ENCODE peak calls at places on chromosomes 2 and 18, in five cellular contexts. One of them, this sample, is unnamed.

GRCh38 chr2:197092431-197092830 is 165.9 kb upstream of the PGAP1 start:
- DNase-seq in Kasumi-1: no peak
- DNase-seq in activated naive CD8-positive, alpha-beta T cell treated with anti-CD3 and anti-CD28 coated beads, Interleukin-2, amount 10 ng/mL, durations not matched to agents 7 days and 5 days: no peak
- DNase-seq in anterior cingulate cortex: no peak
- DNase-seq in NCI-H69: peak; percentile 75
- DNase-seq in this sample: no peak

GRCh38 chr2:189147361-189147760 is 32.2 kb downstream of the COL5A2 start:
- DNase-seq in Kasumi-1: no peak
- DNase-seq in activated naive CD8-positive, alpha-beta T cell treated with anti-CD3 and anti-CD28 coated beads, Interleukin-2, amount 10 ng/mL, durations not matched to agents 7 days and 5 days: no peak
- DNase-seq in anterior cingulate cortex: no peak
- DNase-seq in NCI-H69: no peak
- DNase-seq in this sample: no peak

GRCh38 chr2:239390546-239391285 is 10.1 kb downstream of the HDAC4 start:
- DNase-seq in Kasumi-1: no peak
- DNase-seq in activated naive CD8-positive, alpha-beta T cell treated with anti-CD3 and anti-CD28 coated beads, Interleukin-2, amount 10 ng/mL, durations not matched to agents 7 days and 5 days: peak; percentile 12
- DNase-seq in anterior cingulate cortex: no peak
- DNase-seq in NCI-H69: no peak
- DNase-seq in this sample: no peak

GRCh38 chr2:224098473-224098872 is 59.4 kb upstream of the SERPINE2 start:
- DNase-seq in Kasumi-1: no peak
- DNase-seq in activated naive CD8-positive, alpha-beta T cell treated with anti-CD3 and anti-CD28 coated beads, Interleukin-2, amount 10 ng/mL, durations not matched to agents 7 days and 5 days: no peak
- DNase-seq in anterior cingulate cortex: no peak
- DNase-seq in NCI-H69: no peak
- DNase-seq in this sample: no peak

GRCh38 chr2:178731300-178731699 is 75.9 kb downstream of the TTN start:
- DNase-seq in Kasumi-1: no peak
- DNase-seq in activated naive CD8-positive, alpha-beta T cell treated with anti-CD3 and anti-CD28 coated beads, Interleukin-2, amount 10 ng/mL, durations not matched to agents 7 days and 5 days: no peak
- DNase-seq in anterior cingulate cortex: no peak
- DNase-seq in NCI-H69: no peak
- DNase-seq in this sample: no peak

GRCh38 chr2:29987141-29987540 is 65.8 kb upstream of the ALK start:
- DNase-seq in Kasumi-1: no peak
- DNase-seq in activated naive CD8-positive, alpha-beta T cell treated with anti-CD3 and anti-CD28 coated beads, Interleukin-2, amount 10 ng/mL, durations not matched to agents 7 days and 5 days: no peak
- DNase-seq in anterior cingulate cortex: no peak
- DNase-seq in NCI-H69: peak; percentile 13
- DNase-seq in this sample: no peak

GRCh38 chr2:59176737-59177136 is 935.6 kb upstream of the FANCL start:
- DNase-seq in Kasumi-1: no peak
- DNase-seq in activated naive CD8-positive, alpha-beta T cell treated with anti-CD3 and anti-CD28 coated beads, Interleukin-2, amount 10 ng/mL, durations not matched to agents 7 days and 5 days: no peak
- DNase-seq in anterior cingulate cortex: no peak
- DNase-seq in NCI-H69: peak; percentile 15
- DNase-seq in this sample: no peak

GRCh38 chr18:51427012-51427411 is 229.5 kb upstream of the MEX3C start:
- DNase-seq in Kasumi-1: no peak
- DNase-seq in activated naive CD8-positive, alpha-beta T cell treated with anti-CD3 and anti-CD28 coated beads, Interleukin-2, amount 10 ng/mL, durations not matched to agents 7 days and 5 days: no peak
- DNase-seq in anterior cingulate cortex: no peak
- DNase-seq in NCI-H69: no peak
- DNase-seq in this sample: no peak

GRCh38 chr2:41194235-41194634 is 742.3 kb upstream of the SLC8A1 start:
- DNase-seq in Kasumi-1: no peak
- DNase-seq in activated naive CD8-positive, alpha-beta T cell treated with anti-CD3 and anti-CD28 coated beads, Interleukin-2, amount 10 ng/mL, durations not matched to agents 7 days and 5 days: no peak
- DNase-seq in anterior cingulate cortex: no peak
- DNase-seq in NCI-H69: no peak
- DNase-seq in this sample: no peak

GRCh38 chr18:58105908-58106673 is 62.1 kb downstream of the NEDD4L start:
- DNase-seq in Kasumi-1: no peak
- DNase-seq in activated naive CD8-positive, alpha-beta T cell treated with anti-CD3 and anti-CD28 coated beads, Interleukin-2, amount 10 ng/mL, durations not matched to agents 7 days and 5 days: no peak
- DNase-seq in anterior cingulate cortex: no peak
- DNase-seq in NCI-H69: peak; percentile 87
- DNase-seq in this sample: no peak

GRCh38 chr2:177331446-177331997 is 61.1 kb upstream of the AGPS start:
- DNase-seq in Kasumi-1: no peak
- DNase-seq in activated naive CD8-positive, alpha-beta T cell treated with anti-CD3 and anti-CD28 coated beads, Interleukin-2, amount 10 ng/mL, durations not matched to agents 7 days and 5 days: no peak
- DNase-seq in anterior cingulate cortex: no peak
- DNase-seq in NCI-H69: no peak
- DNase-seq in this sample: no peak

GRCh38 chr2:102056079-102056581 is 64.4 kb downstream of the IL1R2 start:
- DNase-seq in Kasumi-1: no peak
- DNase-seq in activated naive CD8-positive, alpha-beta T cell treated with anti-CD3 and anti-CD28 coated beads, Interleukin-2, amount 10 ng/mL, durations not matched to agents 7 days and 5 days: no peak
- DNase-seq in anterior cingulate cortex: no peak
- DNase-seq in NCI-H69: no peak
- DNase-seq in this sample: no peak

GRCh38 chr2:148546270-148546669 is 98.3 kb upstream of the EPC2 start:
- DNase-seq in Kasumi-1: peak; percentile 93
- DNase-seq in activated naive CD8-positive, alpha-beta T cell treated with anti-CD3 and anti-CD28 coated beads, Interleukin-2, amount 10 ng/mL, durations not matched to agents 7 days and 5 days: no peak
- DNase-seq in anterior cingulate cortex: no peak
- DNase-seq in NCI-H69: no peak
- DNase-seq in this sample: no peak

GRCh38 chr2:57882895-57883515 is 163.6 kb upstream of the VRK2 start:
- DNase-seq in Kasumi-1: no peak
- DNase-seq in activated naive CD8-positive, alpha-beta T cell treated with anti-CD3 and anti-CD28 coated beads, Interleukin-2, amount 10 ng/mL, durations not matched to agents 7 days and 5 days: no peak
- DNase-seq in anterior cingulate cortex: no peak
- DNase-seq in NCI-H69: peak; percentile 65
- DNase-seq in this sample: no peak

GRCh38 chr18:10419420-10420103 is 34.9 kb upstream of the APCDD1 start:
- DNase-seq in Kasumi-1: no peak
- DNase-seq in activated naive CD8-positive, alpha-beta T cell treated with anti-CD3 and anti-CD28 coated beads, Interleukin-2, amount 10 ng/mL, durations not matched to agents 7 days and 5 days: no peak
- DNase-seq in anterior cingulate cortex: no peak
- DNase-seq in NCI-H69: no peak
- DNase-seq in this sample: no peak

GRCh38 chr2:25362049-25362563 is 20.4 kb upstream of the DNMT3A start:
- DNase-seq in Kasumi-1: peak; percentile 97
- DNase-seq in activated naive CD8-positive, alpha-beta T cell treated with anti-CD3 and anti-CD28 coated beads, Interleukin-2, amount 10 ng/mL, durations not matched to agents 7 days and 5 days: peak; percentile 97
- DNase-seq in anterior cingulate cortex: peak; percentile 88
- DNase-seq in NCI-H69: peak; percentile 90
- DNase-seq in this sample: peak; percentile 61

GRCh38 chr2:180553094-180553715 is 427.2 kb upstream of the UBE2E3 start:
- DNase-seq in Kasumi-1: no peak
- DNase-seq in activated naive CD8-positive, alpha-beta T cell treated with anti-CD3 and anti-CD28 coated beads, Interleukin-2, amount 10 ng/mL, durations not matched to agents 7 days and 5 days: no peak
- DNase-seq in anterior cingulate cortex: no peak
- DNase-seq in NCI-H69: no peak
- DNase-seq in this sample: no peak

GRCh38 chr2:173545364-173545734 is 190.7 kb downstream of the CDCA7 start:
- DNase-seq in Kasumi-1: peak; percentile 81
- DNase-seq in activated naive CD8-positive, alpha-beta T cell treated with anti-CD3 and anti-CD28 coated beads, Interleukin-2, amount 10 ng/mL, durations not matched to agents 7 days and 5 days: no peak
- DNase-seq in anterior cingulate cortex: no peak
- DNase-seq in NCI-H69: no peak
- DNase-seq in this sample: no peak

GRCh38 chr2:55111570-55112228 is 61.4 kb upstream of the RTN4 start:
- DNase-seq in Kasumi-1: peak; percentile 85
- DNase-seq in activated naive CD8-positive, alpha-beta T cell treated with anti-CD3 and anti-CD28 coated beads, Interleukin-2, amount 10 ng/mL, durations not matched to agents 7 days and 5 days: no peak
- DNase-seq in anterior cingulate cortex: peak; percentile 62
- DNase-seq in NCI-H69: peak; percentile 89
- DNase-seq in this sample: no peak

GRCh38 chr2:211487746-211488145 is 931.3 kb downstream of the CPS1 start:
- DNase-seq in Kasumi-1: no peak
- DNase-seq in activated naive CD8-positive, alpha-beta T cell treated with anti-CD3 and anti-CD28 coated beads, Interleukin-2, amount 10 ng/mL, durations not matched to agents 7 days and 5 days: no peak
- DNase-seq in anterior cingulate cortex: no peak
- DNase-seq in NCI-H69: peak; percentile 73
- DNase-seq in this sample: no peak

GRCh38 chr2:238256111-238256510 is 16.3 kb upstream of the HES6 start:
- DNase-seq in Kasumi-1: no peak
- DNase-seq in activated naive CD8-positive, alpha-beta T cell treated with anti-CD3 and anti-CD28 coated beads, Interleukin-2, amount 10 ng/mL, durations not matched to agents 7 days and 5 days: no peak
- DNase-seq in anterior cingulate cortex: no peak
- DNase-seq in NCI-H69: no peak
- DNase-seq in this sample: no peak

GRCh38 chr2:65991332-65991731 is 443.6 kb upstream of the MEIS1 start:
- DNase-seq in Kasumi-1: no peak
- DNase-seq in activated naive CD8-positive, alpha-beta T cell treated with anti-CD3 and anti-CD28 coated beads, Interleukin-2, amount 10 ng/mL, durations not matched to agents 7 days and 5 days: no peak
- DNase-seq in anterior cingulate cortex: no peak
- DNase-seq in NCI-H69: peak; percentile 91
- DNase-seq in this sample: no peak

GRCh38 chr2:236863729-236864126 is 222.0 kb upstream of the COPS8 start:
- DNase-seq in Kasumi-1: no peak
- DNase-seq in activated naive CD8-positive, alpha-beta T cell treated with anti-CD3 and anti-CD28 coated beads, Interleukin-2, amount 10 ng/mL, durations not matched to agents 7 days and 5 days: no peak
- DNase-seq in anterior cingulate cortex: no peak
- DNase-seq in NCI-H69: no peak
- DNase-seq in this sample: no peak

GRCh38 chr2:48900321-48901014 is 144.9 kb upstream of the LHCGR start:
- DNase-seq in Kasumi-1: no peak
- DNase-seq in activated naive CD8-positive, alpha-beta T cell treated with anti-CD3 and anti-CD28 coated beads, Interleukin-2, amount 10 ng/mL, durations not matched to agents 7 days and 5 days: no peak
- DNase-seq in anterior cingulate cortex: peak; percentile 65
- DNase-seq in NCI-H69: no peak
- DNase-seq in this sample: peak; percentile 37

GRCh38 chr2:98875081-98875728 is 60.8 kb downstream of the CRACDL start:
- DNase-seq in Kasumi-1: no peak
- DNase-seq in activated naive CD8-positive, alpha-beta T cell treated with anti-CD3 and anti-CD28 coated beads, Interleukin-2, amount 10 ng/mL, durations not matched to agents 7 days and 5 days: no peak
- DNase-seq in anterior cingulate cortex: no peak
- DNase-seq in NCI-H69: peak; percentile 32
- DNase-seq in this sample: no peak

GRCh38 chr2:131104487-131105155 is 515 bp upstream of the PLEKHB2 start:
- DNase-seq in Kasumi-1: peak; percentile 92
- DNase-seq in activated naive CD8-positive, alpha-beta T cell treated with anti-CD3 and anti-CD28 coated beads, Interleukin-2, amount 10 ng/mL, durations not matched to agents 7 days and 5 days: no peak
- DNase-seq in anterior cingulate cortex: no peak
- DNase-seq in NCI-H69: peak; percentile 85
- DNase-seq in this sample: peak; percentile 60

GRCh38 chr2:230356084-230356483 is 29.1 kb downstream of the SP140L start:
- DNase-seq in Kasumi-1: no peak
- DNase-seq in activated naive CD8-positive, alpha-beta T cell treated with anti-CD3 and anti-CD28 coated beads, Interleukin-2, amount 10 ng/mL, durations not matched to agents 7 days and 5 days: no peak
- DNase-seq in anterior cingulate cortex: no peak
- DNase-seq in NCI-H69: no peak
- DNase-seq in this sample: no peak

GRCh38 chr18:4352746-4353522 is 102.2 kb downstream of the DLGAP1 start:
- DNase-seq in Kasumi-1: no peak
- DNase-seq in activated naive CD8-positive, alpha-beta T cell treated with anti-CD3 and anti-CD28 coated beads, Interleukin-2, amount 10 ng/mL, durations not matched to agents 7 days and 5 days: no peak
- DNase-seq in anterior cingulate cortex: no peak
- DNase-seq in NCI-H69: peak; percentile 92
- DNase-seq in this sample: no peak

GRCh38 chr18:46156124-46156745 is 52.0 kb downstream of the HAUS1 start:
- DNase-seq in Kasumi-1: no peak
- DNase-seq in activated naive CD8-positive, alpha-beta T cell treated with anti-CD3 and anti-CD28 coated beads, Interleukin-2, amount 10 ng/mL, durations not matched to agents 7 days and 5 days: peak; percentile 60
- DNase-seq in anterior cingulate cortex: no peak
- DNase-seq in NCI-H69: no peak
- DNase-seq in this sample: no peak

GRCh38 chr2:162711832-162712540 is 126.6 kb downstream of the KCNH7 start:
- DNase-seq in Kasumi-1: no peak
- DNase-seq in activated naive CD8-positive, alpha-beta T cell treated with anti-CD3 and anti-CD28 coated beads, Interleukin-2, amount 10 ng/mL, durations not matched to agents 7 days and 5 days: no peak
- DNase-seq in anterior cingulate cortex: no peak
- DNase-seq in NCI-H69: peak; percentile 40
- DNase-seq in this sample: no peak

GRCh38 chr2:175363719-175364118 is 182.2 kb upstream of the ATP5MC3 start:
- DNase-seq in Kasumi-1: no peak
- DNase-seq in activated naive CD8-positive, alpha-beta T cell treated with anti-CD3 and anti-CD28 coated beads, Interleukin-2, amount 10 ng/mL, durations not matched to agents 7 days and 5 days: no peak
- DNase-seq in anterior cingulate cortex: no peak
- DNase-seq in NCI-H69: peak; percentile 96
- DNase-seq in this sample: no peak

GRCh38 chr18:41038071-41038470 is 917.0 kb upstream of the PIK3C3 start:
- DNase-seq in Kasumi-1: no peak
- DNase-seq in activated naive CD8-positive, alpha-beta T cell treated with anti-CD3 and anti-CD28 coated beads, Interleukin-2, amount 10 ng/mL, durations not matched to agents 7 days and 5 days: no peak
- DNase-seq in anterior cingulate cortex: no peak
- DNase-seq in NCI-H69: no peak
- DNase-seq in this sample: no peak

GRCh38 chr2:11370377-11371098 is 26.1 kb upstream of the ROCK2 start:
- DNase-seq in Kasumi-1: no peak
- DNase-seq in activated naive CD8-positive, alpha-beta T cell treated with anti-CD3 and anti-CD28 coated beads, Interleukin-2, amount 10 ng/mL, durations not matched to agents 7 days and 5 days: no peak
- DNase-seq in anterior cingulate cortex: no peak
- DNase-seq in NCI-H69: peak; percentile 16
- DNase-seq in this sample: no peak

GRCh38 chr2:61247204-61247812 is 85.3 kb downstream of the C2orf74 start:
- DNase-seq in Kasumi-1: no peak
- DNase-seq in activated naive CD8-positive, alpha-beta T cell treated with anti-CD3 and anti-CD28 coated beads, Interleukin-2, amount 10 ng/mL, durations not matched to agents 7 days and 5 days: no peak
- DNase-seq in anterior cingulate cortex: no peak
- DNase-seq in NCI-H69: no peak
- DNase-seq in this sample: no peak

GRCh38 chr2:102485151-102485769 is 12.2 kb downstream of the SLC9A4 start:
- DNase-seq in Kasumi-1: no peak
- DNase-seq in activated naive CD8-positive, alpha-beta T cell treated with anti-CD3 and anti-CD28 coated beads, Interleukin-2, amount 10 ng/mL, durations not matched to agents 7 days and 5 days: no peak
- DNase-seq in anterior cingulate cortex: no peak
- DNase-seq in NCI-H69: no peak
- DNase-seq in this sample: no peak

GRCh38 chr2:43169091-43169936 is 57.1 kb downstream of the ZFP36L2 start:
- DNase-seq in Kasumi-1: peak; percentile 81
- DNase-seq in activated naive CD8-positive, alpha-beta T cell treated with anti-CD3 and anti-CD28 coated beads, Interleukin-2, amount 10 ng/mL, durations not matched to agents 7 days and 5 days: peak; percentile 63
- DNase-seq in anterior cingulate cortex: no peak
- DNase-seq in NCI-H69: no peak
- DNase-seq in this sample: no peak

GRCh38 chr2:150279673-150280072 is 207.8 kb downstream of the RND3 start:
- DNase-seq in Kasumi-1: no peak
- DNase-seq in activated naive CD8-positive, alpha-beta T cell treated with anti-CD3 and anti-CD28 coated beads, Interleukin-2, amount 10 ng/mL, durations not matched to agents 7 days and 5 days: no peak
- DNase-seq in anterior cingulate cortex: no peak
- DNase-seq in NCI-H69: no peak
- DNase-seq in this sample: no peak

GRCh38 chr18:48193521-48194251 is 215.5 kb downstream of the ZBTB7C start:
- DNase-seq in Kasumi-1: no peak
- DNase-seq in activated naive CD8-positive, alpha-beta T cell treated with anti-CD3 and anti-CD28 coated beads, Interleukin-2, amount 10 ng/mL, durations not matched to agents 7 days and 5 days: no peak
- DNase-seq in anterior cingulate cortex: no peak
- DNase-seq in NCI-H69: no peak
- DNase-seq in this sample: no peak

GRCh38 chr2:195106681-195107380 is 550.2 kb upstream of the SLC39A10 start:
- DNase-seq in Kasumi-1: no peak
- DNase-seq in activated naive CD8-positive, alpha-beta T cell treated with anti-CD3 and anti-CD28 coated beads, Interleukin-2, amount 10 ng/mL, durations not matched to agents 7 days and 5 days: no peak
- DNase-seq in anterior cingulate cortex: no peak
- DNase-seq in NCI-H69: no peak
- DNase-seq in this sample: no peak